ENCODE peak calls at places on chromosomes 12 and 14, in six cellular contexts. Y is choroid plexus epithelial cell; S is naive thymus-derived CD4-positive, alpha-beta T cell; Z is stimulated activated CD8-positive, alpha-beta memory T cell treated with anti-CD3 and anti-CD28 coated beads, Interleukin-4, amount 100 ng/mL, for 48 hours; A is amniotic stem cell; D is psoas muscle. E is an unnamed sample.
A peak's percentile ranks its signal among the peaks of the same experiment; 100 is the strongest.

GRCh38 chr14:90500665-90501370 is 104.0 kb downstream of the CALM1 start:
- DNase-seq in Y (no peak), S (no peak), Z (no peak), A (no peak), D (no peak), E (no peak)

GRCh38 chr14:22650960-22651521 is 6.9 kb upstream of the OR6J1 start:
- DNase-seq in Y (peak; percentile 43), S (no peak), Z (no peak), A (no peak), D (no peak), E (no peak)

GRCh38 chr14:65356327-65356836 is 56.1 kb upstream of the FUT8 start:
- DNase-seq in Y (peak; percentile 59), S (no peak), Z (peak; percentile 64), A (peak; percentile 57), D (no peak), E (no peak)

GRCh38 chr12:12403264-12404248 is 46.7 kb downstream of the BORCS5 start:
- DNase-seq in Y (peak; percentile 38), S (peak; percentile 58), Z (no peak), A (no peak), D (no peak), E (no peak)

GRCh38 chr14:100391777-100392176 is 68.6 kb downstream of the SLC25A47 start:
- DNase-seq in Y (no peak), S (no peak), Z (no peak), A (no peak), D (no peak), E (no peak)

GRCh38 chr14:73289308-73289707 is 52.0 kb downstream of the PAPLN start:
- DNase-seq in Y (no peak), S (no peak), Z (no peak), A (no peak), D (no peak), E (no peak)

GRCh38 chr12:98002887-98003493 is 512.4 kb upstream of the TMPO start:
- DNase-seq in Y (peak; percentile 41), S (no peak), Z (peak; percentile 51), A (no peak), D (no peak), E (no peak)

GRCh38 chr12:112665971-112666370 is 125.6 kb upstream of the RPH3A start:
- DNase-seq in Y (no peak), S (no peak), Z (no peak), A (no peak), D (no peak), E (no peak)

GRCh38 chr12:57215668-57216013 is 953 bp upstream of the NXPH4 start:
- DNase-seq in Y (peak; percentile 37), S (no peak), Z (peak; percentile 49), A (no peak), D (no peak), E (no peak)

GRCh38 chr14:36516719-36517241 is 3.3 kb downstream of the NKX2-1 start:
- DNase-seq in Y (no peak), S (no peak), Z (no peak), A (no peak), D (no peak), E (no peak)

GRCh38 chr14:22980672-22981089 is 1.7 kb downstream of the AJUBA start:
- DNase-seq in Y (no peak), S (no peak), Z (peak; percentile 44), A (no peak), D (peak; percentile 21), E (peak; percentile 51)

GRCh38 chr14:63045612-63046320 is 508 bp upstream of the KCNH5 start:
- DNase-seq in Y (peak; percentile 10), S (no peak), Z (no peak), A (no peak), D (peak; percentile 13), E (no peak)

GRCh38 chr14:57060276-57060956 is 208.3 kb downstream of the EXOC5 start:
- DNase-seq in Y (no peak), S (no peak), Z (peak; percentile 39), A (no peak), D (no peak), E (no peak)

GRCh38 chr14:65555358-65555757 is 142.8 kb downstream of the FUT8 start:
- DNase-seq in Y (no peak), S (no peak), Z (no peak), A (no peak), D (no peak), E (no peak)

GRCh38 chr12:76740501-76740900 is 23.4 kb upstream of the ZDHHC17 start:
- DNase-seq in Y (no peak), S (no peak), Z (no peak), A (no peak), D (no peak), E (no peak)